ENCODE peak calls at places on chromosomes 12 and 14, in seven cellular contexts. N, P, Q, J, X, E and U are unnamed samples. For H3K4me1, the result is how much of the 10 kb centered on the place peaks cover.

GRCh38 chr12:113683566-113683965 is 211.9 kb upstream of the LHX5 start:
- DNase-seq in N (no peak), Q (no peak), X (no peak), J (no peak), P (no peak), E (no peak), U (no peak)

GRCh38 chr12:5031242-5031641 is 12.4 kb upstream of the KCNA5 start:
- DNase-seq in X (no peak), P (no peak), N (no peak), E (no peak), J (no peak), Q (no peak), U (no peak)

GRCh38 chr12:102730996-102731395 is 186.0 kb downstream of the PAH start:
- DNase-seq in X (no peak), Q (peak), J (no peak), N (no peak), E (no peak), P (no peak), U (no peak)

GRCh38 chr12:100391856-100392255 is 35.0 kb downstream of the SLC17A8 start:
- DNase-seq in N (no peak), P (no peak), J (peak), Q (no peak), E (no peak), X (peak), U (no peak)

GRCh38 chr12:2258035-2258434 is 205.2 kb downstream of the CACNA1C start:
- DNase-seq in Q (no peak), J (no peak), N (no peak), E (no peak), P (no peak), X (no peak), U (no peak)

GRCh38 chr14:91509083-91509877 is 830 bp downstream of the PPP4R3A start:
- DNase-seq in P (peak), E (no peak), N (peak), Q (peak), J (peak), X (peak), U (peak)

GRCh38 chr12:59715434-59715833 is 119.6 kb downstream of the SLC16A7 start:
- DNase-seq in N (no peak), J (no peak), X (no peak), E (no peak), Q (no peak), P (no peak), U (no peak)

GRCh38 chr14:81565441-81566290 is 32.0 kb upstream of the SEL1L start:
- DNase-seq in J (peak), X (no peak), P (peak), Q (no peak), E (no peak), N (no peak), U (no peak)

GRCh38 chr14:63470877-63471565 is 72.2 kb downstream of the PPP2R5E start:
- DNase-seq in X (no peak), N (no peak), E (no peak), Q (no peak), P (no peak), J (peak), U (no peak)

GRCh38 chr12:124006582-124007170 is 33.7 kb downstream of the ZNF664 start:
- DNase-seq in P (no peak), N (peak), J (no peak), E (peak), X (no peak), Q (no peak), U (no peak)

GRCh38 chr12:6122211-6122610 is 2.3 kb downstream of the VWF start:
- DNase-seq in N (no peak), J (no peak), X (no peak), Q (no peak), E (no peak), P (no peak), U (no peak)

GRCh38 chr12:129984097-129984496 is 80.3 kb upstream of the TMEM132D start:
- DNase-seq in E (no peak), P (no peak), N (no peak), X (no peak), J (no peak), Q (peak), U (no peak)

GRCh38 chr14:51552768-51553426 is 98.8 kb upstream of the FRMD6 start:
- DNase-seq in J (peak), P (no peak), Q (no peak), E (no peak), X (no peak), N (no peak), U (no peak)

GRCh38 chr12:51391047-51391837 is at the start of gene GALNT6:
- DNase-seq in N (peak), P (peak), E (peak), Q (peak), X (peak), J (no peak), U (peak)

GRCh38 chr12:106133136-106134087 is 5.3 kb downstream of the NUAK1 start:
- DNase-seq in Q (peak), N (no peak), E (no peak), J (peak), X (no peak), P (no peak), U (no peak)

GRCh38 chr12:106132175-106133135 is 6.3 kb downstream of the NUAK1 start:
- DNase-seq in N (no peak), P (no peak), J (no peak), X (no peak), Q (no peak), E (no peak), U (no peak)

GRCh38 chr12:106130474-106131113 is 8.2 kb downstream of the NUAK1 start:
- DNase-seq in J (no peak), N (no peak), P (no peak), X (no peak), Q (peak), E (no peak), U (no peak)

GRCh38 chr12:106134294-106134949 is 4.3 kb downstream of the NUAK1 start:
- DNase-seq in J (no peak), E (no peak), X (no peak), P (no peak), Q (no peak), N (no peak), U (no peak)

GRCh38 chr12:106131671-106132070 is 7.1 kb downstream of the NUAK1 start:
- DNase-seq in P (no peak), N (no peak), J (peak), Q (peak), X (no peak), E (no peak), U (no peak)
- H3K4me1 ChIP-seq in P (under half), N (under half), J (half or more), Q (under half), X (under half), E (under half), U (under half)

GRCh38 chr14:68566075-68566474 is 226.8 kb downstream of the ZFP36L1 start:
- DNase-seq in P (no peak), N (no peak), Q (no peak), X (no peak), J (no peak), E (no peak), U (no peak)
- H3K4me1 ChIP-seq in P (half or more), N (under half), Q (under half), X (under half), J (under half), E (under half), U (under half)

GRCh38 chr14:95294834-95295599 is 24.7 kb downstream of the CLMN start:
- DNase-seq in N (no peak), J (peak), E (no peak), X (peak), P (peak), Q (no peak), U (no peak)

GRCh38 chr14:95297832-95298231 is 21.9 kb downstream of the CLMN start:
- DNase-seq in Q (no peak), E (no peak), N (no peak), J (no peak), P (no peak), X (no peak), U (no peak)

GRCh38 chr14:95296595-95297365 is 22.9 kb downstream of the CLMN start:
- DNase-seq in J (no peak), P (no peak), Q (no peak), N (no peak), E (no peak), X (no peak), U (no peak)

GRCh38 chr14:95294320-95294719 is 25.4 kb downstream of the CLMN start:
- DNase-seq in Q (no peak), N (no peak), E (no peak), P (no peak), J (no peak), X (no peak), U (no peak)

GRCh38 chr14:95295600-95296376 is 23.9 kb downstream of the CLMN start:
- DNase-seq in E (no peak), Q (no peak), P (no peak), J (no peak), X (no peak), N (no peak), U (no peak)
- H3K4me1 ChIP-seq in E (under half), Q (under half), P (under half), J (under half), X (under half), N (under half), U (under half)

DNA sequence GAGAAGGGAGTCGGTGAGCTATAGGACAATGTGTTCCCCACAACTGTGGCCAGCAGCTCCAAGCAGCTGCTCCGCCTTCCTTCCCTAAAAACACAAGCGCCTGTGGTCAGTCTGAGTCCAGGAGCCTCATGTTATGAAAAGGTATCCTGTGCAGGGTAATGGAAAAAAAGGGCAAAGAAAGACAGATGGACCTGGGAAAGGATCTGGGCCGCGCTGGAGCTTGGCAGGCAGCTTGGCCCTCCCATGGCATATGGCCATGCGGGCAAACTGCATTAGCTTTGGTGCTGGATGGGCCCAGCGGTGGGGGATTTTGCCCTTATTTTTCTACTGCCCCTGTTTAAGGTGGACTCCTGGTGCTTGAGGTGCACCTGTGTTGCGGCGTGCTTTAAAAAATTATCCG is 23.7 kb upstream of the CHST11 start:
- DNase-seq in E (no peak), J (no peak), X (no peak), Q (no peak), N (no peak), P (no peak), U (no peak)
- H3K4me1 ChIP-seq in E (under half), J (under half), X (under half), Q (under half), N (under half), P (under half), U (under half)

GRCh38 chr14:95500772-95501401 is 15.6 kb downstream of the SYNE3 start:
- DNase-seq in E (no peak), P (no peak), X (no peak), N (no peak), J (peak), Q (no peak), U (no peak)

GRCh38 chr14:95498622-95499353 is 17.7 kb downstream of the SYNE3 start:
- DNase-seq in E (no peak), X (no peak), P (no peak), Q (no peak), N (no peak), J (no peak), U (no peak)

GRCh38 chr14:95500201-95500681 is 16.2 kb downstream of the SYNE3 start:
- DNase-seq in N (no peak), J (no peak), E (no peak), X (peak), P (no peak), Q (no peak), U (no peak)

GRCh38 chr14:95497561-95498011 is 18.9 kb downstream of the SYNE3 start:
- DNase-seq in X (no peak), J (no peak), E (no peak), P (no peak), N (no peak), Q (no peak), U (no peak)

DNA sequence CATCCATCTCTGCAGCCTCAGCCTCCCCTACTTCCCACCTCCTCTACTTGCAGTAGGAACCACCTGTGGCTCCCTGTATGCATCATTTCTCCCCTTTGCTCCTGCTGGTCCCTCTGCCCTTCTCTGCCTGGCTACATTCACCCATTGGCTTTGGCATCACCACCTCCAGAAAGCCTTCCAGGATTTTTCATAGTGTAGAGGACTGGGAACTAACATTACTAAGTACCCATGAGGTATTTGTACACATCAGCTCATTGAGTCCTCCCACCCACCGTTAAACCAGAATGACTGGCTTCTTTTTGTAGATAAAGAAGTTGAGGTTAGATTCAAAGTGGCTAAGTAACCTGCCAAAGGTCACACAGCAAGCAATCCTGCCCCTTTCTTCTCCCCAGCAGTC is 17.1 kb downstream of the SYNE3 start:
- DNase-seq in E (no peak), J (no peak), N (no peak), P (no peak), Q (no peak), X (no peak), U (no peak)
- H3K4me1 ChIP-seq in E (half or more), J (under half), N (under half), P (under half), Q (under half), X (under half), U (under half)

GRCh38 chr12:75505706-75506312 is 5.6 kb downstream of the KRR1 start:
- DNase-seq in P (no peak), J (peak), E (peak), X (no peak), Q (no peak), N (peak), U (no peak)
- H3K4me1 ChIP-seq in P (under half), J (under half), E (under half), X (under half), Q (under half), N (under half), U (under half)

GRCh38 chr12:110369992-110370391 is 33.5 kb downstream of the ANAPC7 start:
- DNase-seq in Q (no peak), E (no peak), J (no peak), P (no peak), X (no peak), N (no peak), U (no peak)
- H3K4me1 ChIP-seq in Q (under half), E (under half), J (under half), P (under half), X (under half), N (under half), U (under half)

GRCh38 chr14:74713395-74713735 is 421 bp downstream of the FCF1 start:
- DNase-seq in Q (no peak), J (no peak), X (no peak), E (no peak), P (no peak), N (no peak), U (no peak)
- H3K4me1 ChIP-seq in Q (under half), J (under half), X (under half), E (under half), P (under half), N (under half), U (under half)

GRCh38 chr12:120950807-120951206 is 27.5 kb upstream of the HNF1A start:
- DNase-seq in P (no peak), X (no peak), E (no peak), J (no peak), Q (no peak), N (no peak), U (no peak)
- H3K4me1 ChIP-seq in P (under half), X (under half), E (under half), J (under half), Q (under half), N (under half), U (under half)